ENCODE peak calls at places on chromosomes 5 and 9, in four cellular contexts. X, F, Q and N are unnamed samples.

GRCh38 chr9:133889498-133890301 is 102.4 kb downstream of the VAV2 start:
- DNase-seq in X (no peak), F (no peak), Q (no peak), N (no peak)

GRCh38 chr9:110580850-110581249 is 1.3 kb upstream of the SVEP1 start:
- DNase-seq in X (no peak), F (no peak), Q (no peak), N (no peak)

GRCh38 chr5:16520806-16521205 is 55.2 kb upstream of the ZNF622 start:
- DNase-seq in X (no peak), F (no peak), Q (peak; percentile 41), N (no peak)

GRCh38 chr5:15388856-15389255 is 111.1 kb upstream of the FBXL7 start:
- DNase-seq in X (no peak), F (no peak), Q (no peak), N (no peak)

GRCh38 chr5:2329741-2330140 is 421.7 kb downstream of the IRX2 start:
- DNase-seq in X (no peak), F (no peak), Q (no peak), N (no peak)

GRCh38 chr5:178207183-178207916 is 3.0 kb downstream of the HNRNPAB start:
- DNase-seq in X (peak; percentile 59), F (peak; percentile 81), Q (peak; percentile 81), N (peak; percentile 60)

GRCh38 chr9:129290606-129291005 is 112.5 kb upstream of the IER5L start:
- DNase-seq in X (no peak), F (no peak), Q (no peak), N (no peak)

GRCh38 chr5:160353379-160353778 is 17.0 kb downstream of the C1QTNF2 start:
- DNase-seq in X (no peak), F (no peak), Q (no peak), N (no peak)

GRCh38 chr9:134438204-134438788 is 112.0 kb downstream of the RXRA start:
- DNase-seq in X (no peak), F (no peak), Q (peak; percentile 59), N (no peak)

DNA sequence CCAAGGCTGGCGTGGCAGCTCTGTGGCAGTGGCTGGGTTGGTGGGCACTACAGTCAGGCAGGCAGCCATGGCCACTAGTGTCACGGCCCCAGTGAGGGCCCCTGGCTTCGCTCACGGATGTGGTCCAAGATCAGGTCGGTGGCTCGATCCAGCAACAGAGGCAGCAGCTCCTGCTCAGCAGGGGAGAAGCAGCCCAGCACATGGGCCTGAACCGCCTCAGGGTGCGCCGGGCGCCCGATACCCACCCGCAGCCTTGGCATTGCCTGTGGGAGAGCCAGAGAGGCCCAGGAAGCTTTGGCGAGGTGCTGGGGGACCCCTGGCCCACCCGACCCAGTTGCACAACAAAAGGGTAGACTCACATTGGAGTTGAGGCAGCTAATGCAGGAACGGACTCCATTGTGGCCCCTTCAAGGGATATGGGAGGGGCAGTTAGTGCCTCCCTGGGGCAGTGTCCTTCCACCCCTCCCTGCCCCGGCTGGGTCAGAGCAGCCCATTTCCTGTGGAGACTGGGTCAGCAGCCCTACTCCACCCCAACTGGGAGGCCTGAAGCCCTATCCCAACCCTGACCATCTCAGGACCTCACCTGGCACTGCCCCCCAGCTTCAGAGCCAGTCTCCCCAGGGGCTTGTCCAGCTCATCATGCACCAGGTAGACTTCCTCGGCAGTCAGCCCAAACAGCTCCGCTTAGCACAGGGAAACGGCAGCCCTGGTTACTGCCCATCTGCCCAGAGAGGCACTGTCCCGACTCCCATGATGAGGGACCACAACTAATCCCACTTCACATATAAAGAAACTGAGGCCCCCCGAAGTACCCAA is 1.2 kb downstream of the PTRH1 start:
- DNase-seq in X (no peak), F (no peak), Q (no peak), N (no peak)
- H3K4me1 ChIP-seq in X (peaks cover 3% of the 10 kb centered on the region), F (no peaks in the 10 kb centered on the region), Q (peaks cover 22% of the 10 kb centered on the region), N (peaks cover 20% of the 10 kb centered on the region)

GRCh38 chr5:139171779-139172404 is 26.3 kb downstream of the SIL1 start:
- DNase-seq in X (no peak), F (no peak), Q (no peak), N (no peak)

GRCh38 chr5:139167952-139168720 is 30.0 kb downstream of the SIL1 start:
- DNase-seq in X (no peak), F (no peak), Q (no peak), N (no peak)

GRCh38 chr5:139164020-139164419 is 34.1 kb downstream of the SIL1 start:
- DNase-seq in X (no peak), F (no peak), Q (no peak), N (no peak)

GRCh38 chr5:139167052-139167451 is 31.1 kb downstream of the SIL1 start:
- DNase-seq in X (no peak), F (no peak), Q (no peak), N (no peak)

DNA sequence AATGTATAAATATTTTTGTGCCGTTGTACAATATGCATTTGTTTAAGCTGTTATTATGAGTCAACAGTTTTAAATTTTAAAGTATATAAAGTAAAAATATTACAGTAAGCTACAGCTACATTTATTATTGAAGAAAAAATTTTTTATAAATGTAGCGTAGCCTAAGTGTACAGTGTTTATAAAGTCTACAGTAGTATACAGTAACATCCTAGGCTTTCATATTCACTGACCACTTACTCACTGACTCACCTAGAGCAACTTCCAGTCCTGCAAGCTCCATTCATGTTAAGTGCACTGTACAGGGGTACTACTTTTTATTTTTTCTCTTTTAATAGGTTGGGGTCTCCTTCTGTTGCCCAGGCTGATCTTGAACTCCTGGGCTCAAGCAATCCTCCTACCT is 30.6 kb downstream of the SIL1 start:
- DNase-seq in X (no peak), F (no peak), Q (no peak), N (no peak)
- TF ChIP-seq POLR2AphosphoS5 in X (no peak), F (no peak), Q (no peak), N (no peak)

GRCh38 chr5:126959188-126959587 is 71.2 kb downstream of the MARCHF3 start:
- DNase-seq in X (no peak), F (no peak), Q (no peak), N (no peak)
- H3K9me3 ChIP-seq in X (no peaks in the 10 kb centered on the region), F (no peaks in the 10 kb centered on the region), Q (no peaks in the 10 kb centered on the region), N (no peaks in the 10 kb centered on the region)

GRCh38 chr5:123598028-123598689 is 86.2 kb downstream of the CSNK1G3 start:
- DNase-seq in X (no peak), F (no peak), Q (no peak), N (no peak)
- H3K4me1 ChIP-seq in X (no peaks in the 10 kb centered on the region), F (no peaks in the 10 kb centered on the region), Q (no peaks in the 10 kb centered on the region), N (no peaks in the 10 kb centered on the region)

GRCh38 chr5:72651779-72652178 is 144.6 kb upstream of the ZNF366 start:
- DNase-seq in X (no peak), F (no peak), Q (no peak), N (no peak)

GRCh38 chr5:72656756-72657513 is 149.7 kb upstream of the ZNF366 start:
- DNase-seq in X (no peak), F (no peak), Q (no peak), N (no peak)

GRCh38 chr5:72656331-72656730 is 149.1 kb upstream of the ZNF366 start:
- DNase-seq in X (no peak), F (no peak), Q (no peak), N (no peak)

GRCh38 chr5:72653586-72653985 is 146.4 kb upstream of the ZNF366 start:
- DNase-seq in X (no peak), F (no peak), Q (no peak), N (no peak)

GRCh38 chr5:72654231-72654630 is 147.0 kb upstream of the ZNF366 start:
- DNase-seq in X (no peak), F (no peak), Q (no peak), N (no peak)
- TF ChIP-seq POLR2AphosphoS5 in X (no peak), F (no peak), Q (no peak), N (no peak)

GRCh38 chr5:8984386-8984785 is 561.5 kb downstream of the SEMA5A start:
- DNase-seq in X (no peak), F (no peak), Q (no peak), N (no peak)

GRCh38 chr5:8981016-8981415 is 564.9 kb downstream of the SEMA5A start:
- DNase-seq in X (no peak), F (no peak), Q (no peak), N (no peak)

GRCh38 chr5:8981496-8981895 is 564.4 kb downstream of the SEMA5A start:
- DNase-seq in X (no peak), F (no peak), Q (no peak), N (no peak)
- H3K9me3 ChIP-seq in X (no peaks in the 10 kb centered on the region), F (no peaks in the 10 kb centered on the region), Q (no peaks in the 10 kb centered on the region), N (no peaks in the 10 kb centered on the region)

DNA sequence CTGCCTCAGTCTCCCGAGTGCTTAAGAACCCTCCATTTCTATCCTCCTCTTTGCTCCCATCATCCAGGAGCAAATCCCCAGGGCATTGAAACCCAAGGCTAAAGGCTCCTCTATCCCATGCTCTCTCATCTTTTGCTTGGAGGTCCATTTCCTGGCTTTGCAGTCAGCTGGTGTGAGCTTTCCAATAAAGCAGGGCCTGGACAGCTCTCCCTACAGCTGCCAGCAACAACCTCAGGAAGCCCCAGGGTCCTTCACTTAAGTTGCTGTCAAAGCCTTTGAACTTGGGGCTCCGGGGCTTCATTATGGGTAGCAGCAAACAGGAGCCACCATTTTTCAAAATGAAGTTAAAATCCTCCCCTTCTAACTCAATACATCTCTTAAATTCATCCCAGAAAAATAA is 83.5 kb upstream of the IL6ST start:
- DNase-seq in X (no peak), F (no peak), Q (no peak), N (no peak)
- H3K4me1 ChIP-seq in X (no peaks in the 10 kb centered on the region), F (no peaks in the 10 kb centered on the region), Q (peaks cover 7% of the 10 kb centered on the region), N (peaks cover 19% of the 10 kb centered on the region)

GRCh38 chr5:140023611-140024191 is 19.4 kb downstream of the NRG2 start:
- DNase-seq in X (no peak), F (no peak), Q (no peak), N (no peak)
- TF ChIP-seq POLR2AphosphoS5 in X (no peak), F (no peak), Q (no peak), N (no peak)

GRCh38 chr5:102690910-102691309 is 64.2 kb upstream of the PAM start:
- DNase-seq in X (no peak), F (no peak), Q (no peak), N (no peak)
- H3K9me3 ChIP-seq in X (no peaks in the 10 kb centered on the region), F (no peaks in the 10 kb centered on the region), Q (no peaks in the 10 kb centered on the region), N (no peaks in the 10 kb centered on the region)

GRCh38 chr9:105309531-105309931 is 65.1 kb downstream of the SLC44A1 start:
- DNase-seq in X (no peak), F (no peak), Q (no peak), N (no peak)
- H3K4me1 ChIP-seq in X (no peaks in the 10 kb centered on the region), F (no peaks in the 10 kb centered on the region), Q (no peaks in the 10 kb centered on the region), N (peaks cover 38% of the 10 kb centered on the region)